ENCODE peak calls at places on chromosomes 7 and 10, in six cellular contexts. L is NCI-H460; A is stimulated activated CD4-positive, alpha-beta T cell treated with anti-CD3 and anti-CD28 coated beads, Interleukin-1b, Interleukin-23, amount 100 ng/mL, for 4 hours; J is A673; F is stimulated activated naive CD8-positive, alpha-beta T cell treated with anti-CD3 and anti-CD28 coated beads, Interleukin-15, Interleukin-2, amounts not matched to agents 100 U/mL and 50 U/mL, for 24 hours; T is neural progenitor cell. Y is an unnamed sample.

GRCh38 chr10:96233959-96234358 is 37.4 kb downstream of the BLNK start:
- DNase-seq in J (no peak), T (no peak), L (no peak), A (no peak), F (no peak), Y (no peak)

GRCh38 chr7:152896217-152896616 is 136.7 kb downstream of the ACTR3B start:
- DNase-seq in T (no peak), F (no peak), L (no peak), A (no peak), J (no peak), Y (no peak)

GRCh38 chr10:122113161-122113944 is 124.4 kb downstream of the TACC2 start:
- DNase-seq in F (peak), T (peak), J (peak), L (peak), A (no peak), Y (peak)

GRCh38 chr7:38316733-38317360 is 43.4 kb upstream of the TARP start:
- DNase-seq in A (no peak), T (no peak), F (no peak), L (peak), J (no peak), Y (no peak)

GRCh38 chr7:150322833-150323681 is at the start of the genes ACTR3C and LRRC61:
- DNase-seq in J (peak), T (peak), F (peak), L (no peak), A (peak), Y (no peak)

GRCh38 chr10:6694447-6695155 is 114.5 kb upstream of the PRKCQ start:
- DNase-seq in T (no peak), F (no peak), A (no peak), J (peak), L (no peak), Y (no peak)

GRCh38 chr10:85491652-85492051 is 874.9 kb downstream of the GRID1 start:
- DNase-seq in L (no peak), A (no peak), J (no peak), T (no peak), F (no peak), Y (no peak)

GRCh38 chr10:1715821-1716220 is 21.5 kb downstream of the ADARB2 start:
- DNase-seq in A (no peak), F (peak), J (peak), L (no peak), T (peak), Y (no peak)

GRCh38 chr7:123535517-123535916 is 1.1 kb upstream of the IQUB start:
- DNase-seq in A (no peak), J (no peak), F (no peak), L (no peak), T (no peak), Y (no peak)

GRCh38 chr7:27442446-27442845 is 199.8 kb downstream of the EVX1 start:
- DNase-seq in T (no peak), J (peak), A (no peak), L (no peak), F (no peak), Y (no peak)